ENCODE peak calls at places on chromosomes 5 and 9, in six cellular contexts. L is uterus; I is A549; G is right lobe of liver; K is transverse colon; C is CD4-positive, alpha-beta memory T cell. Q is an unnamed sample.

GRCh38 chr5:38557309-38557710 is 864 bp upstream of the LIFR start:
- DNase-seq in L (peak; percentile 67), I (no peak), G (no peak), K (no peak), C (no peak), Q (no peak)

GRCh38 chr9:8760000-8760767 is 960.6 kb upstream of the DMAC1 start:
- DNase-seq in L (no peak), I (no peak), G (no peak), K (no peak), C (no peak), Q (no peak)

GRCh38 chr9:9003184-9003583 is 1203.6 kb upstream of the DMAC1 start:
- DNase-seq in L (no peak), I (no peak), G (no peak), K (no peak), C (no peak), Q (no peak)

GRCh38 chr5:152560508-152561137 is 155.5 kb upstream of the NMUR2 start:
- DNase-seq in L (no peak), I (peak; percentile 4), G (peak; percentile 68), K (peak; percentile 46), C (no peak), Q (peak; percentile 68)

GRCh38 chr5:146466521-146467349 is 19.6 kb downstream of the TCERG1 start:
- DNase-seq in L (no peak), I (peak; percentile 25), G (no peak), K (no peak), C (no peak), Q (no peak)

GRCh38 chr5:172835246-172836030 is 1.4 kb downstream of the ERGIC1 start:
- DNase-seq in L (no peak), I (no peak), G (no peak), K (no peak), C (no peak), Q (no peak)

GRCh38 chr9:124652994-124653393 is 118.1 kb downstream of the NR6A1 start:
- DNase-seq in L (no peak), I (no peak), G (no peak), K (no peak), C (no peak), Q (no peak)

GRCh38 chr9:95101326-95101725 is 216.2 kb downstream of the FANCC start:
- DNase-seq in L (no peak), I (no peak), G (no peak), K (no peak), C (no peak), Q (no peak)

GRCh38 chr5:14417232-14417730 is 164.3 kb upstream of the OTULINL start:
- DNase-seq in L (no peak), I (no peak), G (no peak), K (no peak), C (no peak), Q (no peak)

GRCh38 chr5:59062986-59063683 is 480.3 kb downstream of the RAB3C start:
- DNase-seq in L (no peak), I (peak; percentile 35), G (no peak), K (no peak), C (no peak), Q (no peak)

GRCh38 chr5:127529904-127530682 is 12.7 kb downstream of the PRRC1 start:
- DNase-seq in L (no peak), I (no peak), G (no peak), K (no peak), C (no peak), Q (no peak)

GRCh38 chr5:2761921-2762488 is 10.5 kb upstream of the IRX2 start:
- DNase-seq in L (no peak), I (no peak), G (no peak), K (no peak), C (no peak), Q (no peak)

GRCh38 chr5:115490601-115491000 is 54.0 kb downstream of the FEM1C start:
- DNase-seq in L (no peak), I (no peak), G (no peak), K (no peak), C (no peak), Q (no peak)

GRCh38 chr5:113474100-113474700 is 14.1 kb downstream of the MCC start:
- DNase-seq in L (no peak), I (no peak), G (no peak), K (no peak), C (no peak), Q (no peak)

GRCh38 chr9:76655121-76655531 is 109.1 kb upstream of the PCA3 start:
- DNase-seq in L (no peak), I (no peak), G (no peak), K (no peak), C (no peak), Q (no peak)

GRCh38 chr5:123359454-123359853 is 63.7 kb downstream of the CEP120 start:
- DNase-seq in L (no peak), I (no peak), G (no peak), K (no peak), C (no peak), Q (no peak)

GRCh38 chr5:178465861-178466288 is 124.3 kb downstream of the COL23A1 start:
- DNase-seq in L (no peak), I (no peak), G (no peak), K (no peak), C (no peak), Q (no peak)

GRCh38 chr5:139402561-139403158 is 1.2 kb downstream of the SPATA24 start:
- DNase-seq in L (no peak), I (peak; percentile 72), G (no peak), K (peak; percentile 42), C (no peak), Q (no peak)

GRCh38 chr5:123028222-123028621 is 8.3 kb downstream of the PPIC start:
- DNase-seq in L (peak; percentile 26), I (no peak), G (no peak), K (no peak), C (no peak), Q (peak; percentile 41)

GRCh38 chr5:147751-148150 is 43.5 kb upstream of the LRRC14B start:
- DNase-seq in L (no peak), I (no peak), G (no peak), K (no peak), C (no peak), Q (no peak)
- H3K9me3 ChIP-seq in L (no peaks in the 10 kb centered on the region), I (peaks cover 27% of the 10 kb centered on the region), G (no peaks in the 10 kb centered on the region), K (peaks cover 17% of the 10 kb centered on the region), C (peaks cover 6% of the 10 kb centered on the region), Q (peaks cover 29% of the 10 kb centered on the region)

DNA sequence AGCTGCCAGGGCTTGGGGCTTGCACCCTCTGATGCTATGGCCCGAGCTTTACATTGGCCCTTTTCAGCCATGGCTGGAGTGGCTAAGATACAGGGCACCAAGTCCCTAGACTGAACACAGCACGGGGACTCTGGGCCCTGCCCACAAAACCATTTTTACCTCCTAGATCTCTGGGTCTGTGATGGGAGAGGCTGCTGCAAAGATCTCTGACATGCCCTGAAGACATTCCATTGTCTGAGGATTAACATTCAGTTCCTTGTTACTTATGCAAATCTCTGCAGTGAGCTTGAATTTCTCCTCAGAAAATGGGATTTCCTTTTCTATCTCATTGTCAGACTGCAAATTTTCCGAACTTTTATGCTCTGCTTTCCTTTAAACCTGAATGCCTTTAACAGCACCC is 337.0 kb upstream of the SMC2 start:
- DNase-seq in L (no peak), I (no peak), G (no peak), K (no peak), C (no peak), Q (no peak)
- H3K9me3 ChIP-seq in L (no peaks in the 10 kb centered on the region), I (no peaks in the 10 kb centered on the region), G (no peaks in the 10 kb centered on the region), K (no peaks in the 10 kb centered on the region), C (no peaks in the 10 kb centered on the region), Q (no peaks in the 10 kb centered on the region)

GRCh38 chr9:137970686-137971476 is 93.3 kb downstream of the CACNA1B start:
- DNase-seq in L (no peak), I (no peak), G (peak; percentile 35), K (no peak), C (no peak), Q (no peak)

GRCh38 chr9:137971477-137972138 is 94.0 kb downstream of the CACNA1B start:
- DNase-seq in L (no peak), I (no peak), G (peak; percentile 34), K (no peak), C (no peak), Q (no peak)

GRCh38 chr9:137973829-137974416 is 96.3 kb downstream of the CACNA1B start:
- DNase-seq in L (no peak), I (no peak), G (peak; percentile 31), K (no peak), C (no peak), Q (no peak)

GRCh38 chr9:137972988-137973470 is 95.4 kb downstream of the CACNA1B start:
- DNase-seq in L (no peak), I (no peak), G (no peak), K (no peak), C (no peak), Q (no peak)

DNA sequence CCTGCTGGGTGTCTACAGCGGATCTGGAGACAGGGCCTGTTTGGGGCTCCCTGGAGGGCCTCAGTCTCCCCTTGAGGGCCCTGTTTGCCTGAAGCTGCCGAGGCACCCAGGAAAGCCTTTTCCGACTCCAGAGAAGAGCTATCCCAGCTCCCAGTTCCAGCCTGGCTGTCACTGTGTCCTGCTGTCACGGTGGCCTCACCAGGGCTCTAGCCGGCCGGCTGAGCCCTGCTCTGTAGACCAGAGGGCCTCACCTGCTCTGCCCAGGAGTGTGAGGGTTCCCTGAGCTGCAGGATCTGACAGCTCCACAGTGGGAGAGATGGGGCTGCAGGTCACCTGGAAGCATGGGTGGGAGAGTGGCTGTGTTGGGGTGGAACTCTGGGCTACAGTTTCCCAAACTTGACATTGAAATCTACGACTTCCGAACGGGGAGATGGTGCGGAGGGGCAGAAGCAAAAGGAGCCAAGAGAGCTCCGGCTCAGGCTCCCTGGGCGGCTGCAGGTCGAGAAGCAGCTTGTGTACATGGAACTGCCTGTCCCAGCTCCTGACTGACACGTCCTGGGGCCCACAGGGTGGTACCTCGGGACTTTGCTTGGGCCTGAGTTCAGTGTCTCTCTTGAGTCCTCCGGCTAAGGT is 94.9 kb downstream of the CACNA1B start:
- DNase-seq in L (no peak), I (no peak), G (no peak), K (no peak), C (no peak), Q (no peak)
- H3K9me3 ChIP-seq in L (no peaks in the 10 kb centered on the region), I (no peaks in the 10 kb centered on the region), G (no peaks in the 10 kb centered on the region), K (no peaks in the 10 kb centered on the region), C (no peaks in the 10 kb centered on the region), Q (no peaks in the 10 kb centered on the region)

GRCh38 chr9:35191105-35191504 is 29.3 kb downstream of the UNC13B start:
- DNase-seq in L (no peak), I (no peak), G (no peak), K (no peak), C (no peak), Q (no peak)
- H3K9me3 ChIP-seq in L (no peaks in the 10 kb centered on the region), I (peaks cover 36% of the 10 kb centered on the region), G (no peaks in the 10 kb centered on the region), K (peaks cover 19% of the 10 kb centered on the region), C (no peaks in the 10 kb centered on the region), Q (peaks cover 20% of the 10 kb centered on the region)

DNA sequence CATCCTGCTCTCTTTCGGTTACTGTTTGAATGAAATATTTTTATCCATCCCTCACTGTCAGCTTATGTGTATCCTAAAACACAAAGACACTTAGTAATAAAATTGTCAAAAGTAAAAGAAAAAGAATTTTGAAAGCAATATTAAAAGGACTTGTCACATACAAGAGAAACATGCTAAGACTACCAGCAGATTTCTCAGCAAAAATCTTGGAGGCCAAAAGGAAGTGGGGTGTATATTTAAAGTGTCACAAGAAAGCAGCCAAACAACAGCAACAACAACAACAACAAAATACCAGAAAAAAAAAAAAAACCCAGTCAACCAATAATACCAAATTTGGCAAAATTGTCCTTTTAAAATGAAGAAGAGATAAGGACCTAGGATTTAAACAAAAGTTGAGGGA is 678.7 kb upstream of the TYRP1 start:
- DNase-seq in L (no peak), I (no peak), G (no peak), K (no peak), C (no peak), Q (no peak)
- H3K9me3 ChIP-seq in L (no peaks in the 10 kb centered on the region), I (no peaks in the 10 kb centered on the region), G (no peaks in the 10 kb centered on the region), K (peaks cover 17% of the 10 kb centered on the region), C (no peaks in the 10 kb centered on the region), Q (peaks cover 88% of the 10 kb centered on the region)

GRCh38 chr5:140767444-140767843 is 18.5 kb upstream of the PCDHA1 start:
- DNase-seq in L (no peak), I (no peak), G (no peak), K (no peak), C (no peak), Q (no peak)
- H3K9me3 ChIP-seq in L (no peaks in the 10 kb centered on the region), I (peaks cover 79% of the 10 kb centered on the region), G (peaks cover 13% of the 10 kb centered on the region), K (peaks cover 98% of the 10 kb centered on the region), C (no peaks in the 10 kb centered on the region), Q (peaks cover 100% of the 10 kb centered on the region)